ENCODE peak calls at places on chromosome 17, in eight cellular contexts. S is fibroblast of the aortic adventitia, X is brain microvascular endothelial cell, E is epithelial cell of esophagus, U is adrenal gland, Z is psoas muscle, Y is body of pancreas, R is AG04450. J is an unnamed sample.

GRCh38 chr17:35612924-35613521 is 25.9 kb downstream of the AP2B1 start:
- DNase-seq in X (peak), Y (peak), S (peak), U (peak), R (no peak), E (peak), Z (peak), J (no peak)

GRCh38 chr17:39950871-39951348 is 11.9 kb upstream of the GSDMA start:
- DNase-seq in E (no peak), X (no peak), U (peak), S (peak), R (no peak), Y (no peak), Z (no peak), J (no peak)

GRCh38 chr17:77779711-77780539 is 178.6 kb upstream of the TNRC6C start:
- DNase-seq in X (no peak), U (peak), E (no peak), Z (peak), S (peak), R (no peak), Y (peak), J (no peak)

GRCh38 chr17:60087882-60088669 is 9.4 kb upstream of the HEATR6 start:
- DNase-seq in Y (peak), S (peak), R (no peak), X (peak), U (peak), Z (no peak), E (peak), J (no peak)

GRCh38 chr17:51164911-51165679 is 1.1 kb upstream of the NME2 start:
- DNase-seq in Y (no peak), R (no peak), X (no peak), U (no peak), E (no peak), Z (no peak), S (no peak), J (no peak)

GRCh38 chr17:51585514-51586104 is 325.3 kb downstream of the UTP18 start:
- DNase-seq in E (peak), R (no peak), Z (no peak), Y (peak), X (no peak), U (peak), S (no peak), J (no peak)

GRCh38 chr17:56834380-56835258 is 668 bp downstream of the DGKE start:
- DNase-seq in S (no peak), Z (peak), R (no peak), X (no peak), Y (peak), E (peak), U (peak), J (peak)

GRCh38 chr17:22233382-22233781 is 541.1 kb downstream of the KCNJ18 start:
- DNase-seq in E (no peak), S (no peak), Z (no peak), R (no peak), X (no peak), U (no peak), Y (no peak), J (no peak)

GRCh38 chr17:39306028-39306427 is 80.3 kb upstream of the STAC2 start:
- DNase-seq in E (no peak), S (no peak), R (no peak), X (no peak), Y (no peak), Z (no peak), U (no peak), J (no peak)

GRCh38 chr17:82536220-82537201 is 17.0 kb downstream of the FOXK2 start:
- DNase-seq in U (peak), E (peak), S (peak), X (peak), Z (no peak), R (peak), Y (no peak), J (peak)

GRCh38 chr17:48429156-48429555 is 858 bp downstream of the SKAP1 start:
- DNase-seq in R (no peak), X (no peak), U (no peak), S (no peak), E (no peak), Y (no peak), Z (no peak), J (no peak)

GRCh38 chr17:31274252-31274651 is 22.8 kb downstream of the OMG start:
- DNase-seq in X (no peak), E (peak), Z (no peak), Y (no peak), R (no peak), S (peak), U (no peak), J (peak)

GRCh38 chr17:47078801-47079200 is 99.7 kb upstream of the RPRML start:
- DNase-seq in Y (no peak), X (no peak), S (no peak), R (no peak), Z (no peak), U (no peak), E (no peak), J (no peak)

GRCh38 chr17:40107266-40107980 is 7.0 kb upstream of the NR1D1 start:
- DNase-seq in S (peak), Z (no peak), U (peak), Y (no peak), E (no peak), R (no peak), X (no peak), J (no peak)

GRCh38 chr17:20059728-20060188 is 50.6 kb downstream of the SPECC1 start:
- DNase-seq in E (peak), X (no peak), U (no peak), R (no peak), Z (no peak), Y (no peak), S (no peak), J (peak)

GRCh38 chr17:15510361-15510760 is 42.9 kb upstream of the CDRT4 start:
- DNase-seq in Y (no peak), R (no peak), E (peak), U (peak), S (peak), Z (no peak), X (peak), J (peak)

GRCh38 chr17:75082683-75083082 is 5.1 kb upstream of the SLC16A5 start:
- DNase-seq in R (no peak), Z (no peak), U (no peak), X (no peak), S (no peak), E (no peak), Y (no peak), J (no peak)

GRCh38 chr17:75459590-75460267 is 3.3 kb downstream of the TMEM94 start:
- DNase-seq in Y (no peak), Z (no peak), U (no peak), S (no peak), R (no peak), X (no peak), E (peak), J (no peak)

GRCh38 chr17:72120878-72121163 is at the start of gene SOX9:
- DNase-seq in E (peak), X (peak), Y (peak), U (peak), Z (peak), S (peak), R (peak), J (peak)

GRCh38 chr17:83032781-83033180 is 46.6 kb upstream of the METRNL start:
- DNase-seq in Y (no peak), U (no peak), E (no peak), R (no peak), Z (no peak), S (no peak), X (no peak), J (no peak)

GRCh38 chr17:46772013-46772878 is 46.2 kb downstream of the WNT3 start:
- DNase-seq in Z (peak), X (no peak), U (no peak), E (peak), Y (peak), S (no peak), R (no peak), J (no peak)

GRCh38 chr17:81867123-81867951 is 3.8 kb downstream of the ARHGDIA start:
- DNase-seq in U (peak), Z (no peak), S (peak), Y (peak), X (peak), R (no peak), E (peak), J (peak)

GRCh38 chr17:77811521-77811920 is 147.0 kb upstream of the TNRC6C start:
- DNase-seq in R (no peak), E (no peak), U (peak), S (peak), Y (no peak), Z (no peak), X (no peak), J (no peak)

GRCh38 chr17:15091825-15092224 is 173.3 kb downstream of the PMP22 start:
- DNase-seq in Z (no peak), S (no peak), Y (no peak), R (no peak), U (no peak), E (peak), X (no peak), J (no peak)

DNA sequence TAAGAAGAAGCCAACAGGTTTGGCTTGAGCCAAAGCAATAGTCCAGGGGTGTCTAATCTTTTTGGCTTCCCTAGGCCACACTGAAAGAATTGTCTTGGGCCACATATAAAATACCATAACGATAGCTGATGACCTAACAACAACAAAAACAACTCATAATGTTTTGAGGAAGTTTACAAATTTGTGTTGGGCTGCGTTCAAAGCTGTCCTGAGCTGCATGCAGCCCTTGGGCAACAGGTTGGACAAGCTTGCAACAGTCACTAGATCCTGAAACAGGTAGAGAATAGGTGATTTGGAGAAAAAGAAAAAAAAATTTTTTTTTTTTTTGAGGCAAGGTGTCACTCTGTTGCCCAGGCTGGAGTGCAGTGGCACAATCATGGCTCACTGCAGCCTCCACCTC is 4.5 kb downstream of the CRYBA1 start:
- DNase-seq in E (no peak), U (no peak), Z (no peak), Y (no peak), S (no peak), X (no peak), R (no peak), J (no peak)
- TF ChIP-seq CTCF in E (no peak), U (no peak), Z (no peak), Y (no peak), S (no peak), X (no peak), R (no peak), J (no peak)

GRCh38 chr17:29568331-29569244 is at the start of gene TP53I13:
- DNase-seq in U (peak), S (peak), R (no peak), Z (peak), Y (peak), X (peak), E (peak), J (peak)
- TF ChIP-seq CTCF in U (no peak), S (no peak), R (no peak), Z (no peak), Y (no peak), X (no peak), E (no peak), J (no peak)

GRCh38 chr17:17079336-17079735 is 37.1 kb downstream of the MPRIP start:
- DNase-seq in Z (no peak), R (no peak), U (peak), E (no peak), Y (no peak), X (no peak), S (no peak), J (no peak)
- TF ChIP-seq CTCF in Z (no peak), R (no peak), U (no peak), E (no peak), Y (no peak), X (no peak), S (no peak), J (no peak)

GRCh38 chr17:41583137-41584127 is 3.3 kb downstream of the KRT14 start:
- DNase-seq in Y (peak), U (no peak), S (no peak), R (no peak), E (peak), X (no peak), Z (no peak), J (peak)
- TF ChIP-seq CTCF in Y (no peak), U (no peak), S (no peak), R (no peak), E (peak), X (no peak), Z (no peak), J (peak)

DNA sequence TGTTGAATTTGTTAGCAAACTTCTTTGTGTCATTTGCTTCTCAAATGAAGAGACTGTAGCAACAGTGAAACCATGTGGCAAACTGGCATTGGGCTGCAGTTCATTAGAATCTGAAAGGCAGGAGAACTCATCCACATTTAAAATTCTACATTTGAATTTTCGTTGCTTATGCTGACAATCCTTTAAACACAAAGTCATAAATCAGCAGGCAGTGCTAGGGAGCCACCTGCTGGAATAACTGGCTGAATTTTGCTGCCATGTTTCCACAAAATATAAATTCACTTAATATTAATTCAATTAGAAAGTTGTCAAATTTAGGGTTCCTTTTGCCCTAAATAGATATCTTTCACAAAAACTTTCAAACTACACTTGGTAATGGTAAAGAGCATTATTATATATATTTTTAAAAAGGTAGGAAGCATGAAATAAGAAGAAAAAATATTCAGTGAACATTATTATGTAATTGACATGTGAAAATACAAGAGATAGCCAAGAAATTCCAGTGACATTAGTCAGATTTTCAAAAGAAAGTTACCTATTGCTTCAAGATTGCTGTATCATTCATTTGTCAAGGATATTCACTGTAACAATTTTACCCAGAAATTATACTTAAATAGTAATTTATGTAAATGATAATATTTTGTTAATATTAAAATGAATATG is 350.1 kb downstream of the KIF2B start:
- DNase-seq in Z (no peak), R (no peak), Y (peak), E (peak), S (peak), X (peak), U (peak), J (peak)
- TF ChIP-seq CTCF in Z (peak), R (no peak), Y (peak), E (peak), S (peak), X (peak), U (peak), J (peak)

J was measured in foreskin keratinocyte.